ENCODE peak calls at places on chromosomes 6 and 20, in four cellular contexts. One of them, this sample, is unnamed.

GRCh38 chr20:54573838-54574237 is 98.4 kb downstream of the DOK5 start:
- DNase-seq in activated B cell treated with CpG ODN at 0.5 μM for 24 hours: no peak
- DNase-seq in testis: no peak
- DNase-seq in ACHN: no peak
- DNase-seq in this sample: no peak

GRCh38 chr6:112939543-112939942 is 592.4 kb downstream of the RFPL4B start:
- DNase-seq in testis: no peak
- DNase-seq in activated B cell treated with CpG ODN at 0.5 μM for 24 hours: no peak
- DNase-seq in ACHN: no peak
- DNase-seq in this sample: peak; percentile 55

GRCh38 chr20:32709528-32710121 is 33.6 kb downstream of the COMMD7 start:
- DNase-seq in ACHN: no peak
- DNase-seq in activated B cell treated with CpG ODN at 0.5 μM for 24 hours: no peak
- DNase-seq in testis: peak; percentile 45
- DNase-seq in this sample: no peak

GRCh38 chr6:148998704-148999103 is 251.9 kb downstream of the UST start:
- DNase-seq in ACHN: no peak
- DNase-seq in testis: peak; percentile 21
- DNase-seq in activated B cell treated with CpG ODN at 0.5 μM for 24 hours: no peak
- DNase-seq in this sample: no peak

GRCh38 chr6:102458990-102459389 is 1065.5 kb downstream of the GRIK2 start:
- DNase-seq in testis: no peak
- DNase-seq in ACHN: no peak
- DNase-seq in activated B cell treated with CpG ODN at 0.5 μM for 24 hours: no peak
- DNase-seq in this sample: no peak

GRCh38 chr20:1478566-1478965 is 11.9 kb upstream of the NSFL1C start:
- DNase-seq in ACHN: peak; percentile 71
- DNase-seq in activated B cell treated with CpG ODN at 0.5 μM for 24 hours: no peak
- DNase-seq in testis: no peak
- DNase-seq in this sample: no peak

GRCh38 chr20:61756446-61756845 is 309.2 kb downstream of the TAF4 start:
- DNase-seq in activated B cell treated with CpG ODN at 0.5 μM for 24 hours: no peak
- DNase-seq in ACHN: no peak
- DNase-seq in testis: no peak
- DNase-seq in this sample: no peak

GRCh38 chr6:116459927-116460326 is 1.2 kb upstream of the CALHM6 start:
- DNase-seq in testis: no peak
- DNase-seq in ACHN: no peak
- DNase-seq in activated B cell treated with CpG ODN at 0.5 μM for 24 hours: no peak
- DNase-seq in this sample: no peak

This sample was measured in A673.